ENCODE peak calls at places on chromosomes 13 and 19, in four cellular contexts. D is heart left ventricle, E is fibroblast of lung, C is AG10803. I is an unnamed sample.

GRCh38 chr19:16420781-16421386 is 50.9 kb downstream of the EPS15L1 start:
- DNase-seq in D (peak), E (no peak), C (no peak), I (no peak)

GRCh38 chr19:45676851-45677263 is 8.8 kb downstream of the GIPR start:
- DNase-seq in D (no peak), E (no peak), C (no peak), I (no peak)

GRCh38 chr19:49613374-49613773 is 22.4 kb downstream of the PRR12 start:
- DNase-seq in D (no peak), E (peak), C (no peak), I (no peak)

GRCh38 chr13:30453727-30454126 is 12.0 kb downstream of the HMGB1 start:
- DNase-seq in D (no peak), E (no peak), C (peak), I (peak)

GRCh38 chr13:59360108-59360507 is 803.6 kb downstream of the DIAPH3 start:
- DNase-seq in D (no peak), E (no peak), C (no peak), I (no peak)

GRCh38 chr13:113990321-113990837 is 16.5 kb upstream of the C13orf46 start:
- DNase-seq in D (no peak), E (no peak), C (no peak), I (no peak)

GRCh38 chr19:18754501-18754900 is 36.6 kb downstream of the COMP start:
- DNase-seq in D (no peak), E (no peak), C (no peak), I (no peak)

GRCh38 chr19:15123900-15124299 is 16.7 kb downstream of the SYDE1 start:
- DNase-seq in D (peak), E (no peak), C (peak), I (no peak)

GRCh38 chr19:6044056-6044805 is 66.1 kb downstream of the RFX2 start:
- DNase-seq in D (no peak), E (no peak), C (no peak), I (no peak)

GRCh38 chr19:53521373-53522202 is 16.4 kb upstream of the ZNF331 start:
- DNase-seq in D (no peak), E (no peak), C (no peak), I (no peak)

GRCh38 chr19:6837525-6837924 is 49.9 kb upstream of the ADGRE1 start:
- DNase-seq in D (no peak), E (no peak), C (no peak), I (no peak)

GRCh38 chr13:42569576-42570344 is 4.2 kb upstream of the TNFSF11 start:
- DNase-seq in D (no peak), E (no peak), C (no peak), I (no peak)

GRCh38 chr13:96984061-96984508 is 10.2 kb downstream of the OXGR1 start:
- DNase-seq in D (peak), E (no peak), C (no peak), I (peak)

GRCh38 chr19:49396738-49397505 is 8.9 kb downstream of the KASH5 start:
- DNase-seq in D (no peak), E (no peak), C (no peak), I (no peak)

GRCh38 chr19:38043649-38044144 is 136.7 kb downstream of the SIPA1L3 start:
- DNase-seq in D (no peak), E (no peak), C (no peak), I (no peak)

GRCh38 chr13:43698743-43699142 is 88.0 kb downstream of the ENOX1 start:
- DNase-seq in D (no peak), E (peak), C (peak), I (peak)

GRCh38 chr19:28504727-28505126 is 708.2 kb downstream of the UQCRFS1 start:
- DNase-seq in D (no peak), E (no peak), C (no peak), I (no peak)

GRCh38 chr13:87527036-87527435 is 144.1 kb upstream of the SLITRK5 start:
- DNase-seq in D (no peak), E (no peak), C (no peak), I (no peak)

GRCh38 chr13:47433461-47434005 is 536.7 kb upstream of the HTR2A start:
- DNase-seq in D (no peak), E (peak), C (no peak), I (peak)

GRCh38 chr19:17687141-17687856 is 855 bp downstream of the UNC13A start:
- DNase-seq in D (no peak), E (no peak), C (no peak), I (no peak)

GRCh38 chr13:91355099-91355825 is 7.8 kb downstream of the MIR17HG start:
- DNase-seq in D (no peak), E (no peak), C (no peak), I (no peak)

GRCh38 chr13:33825083-33825482 is 7.1 kb downstream of the RFC3 start:
- DNase-seq in D (no peak), E (no peak), C (no peak), I (no peak)

GRCh38 chr13:39941236-39941635 is 285.8 kb downstream of the COG6 start:
- DNase-seq in D (no peak), E (no peak), C (no peak), I (no peak)

GRCh38 chr19:38564981-38565685 is 52.6 kb downstream of the MAP4K1 start:
- DNase-seq in D (no peak), E (no peak), C (no peak), I (no peak)

GRCh38 chr19:33905937-33906577 is 109.4 kb downstream of the KCTD15 start:
- DNase-seq in D (peak), E (no peak), C (peak), I (peak)

GRCh38 chr13:101475536-101475935 is 23.1 kb downstream of the ITGBL1 start:
- DNase-seq in D (no peak), E (no peak), C (no peak), I (no peak)
- TF ChIP-seq CTCF in D (no peak), E (no peak), C (no peak), I (peak)

GRCh38 chr19:41887711-41888382 is 4.9 kb downstream of the ARHGEF1 start:
- DNase-seq in D (no peak), E (no peak), C (no peak), I (peak)
- TF ChIP-seq CTCF in D (no peak), E (no peak), C (no peak), I (no peak)

GRCh38 chr13:112968910-112969691 is at the start of gene MCF2L:
- DNase-seq in D (peak), E (peak), C (peak), I (peak)
- TF ChIP-seq CTCF in D (no peak), E (no peak), C (peak), I (peak)

GRCh38 chr13:31798189-31798588 is 58.9 kb downstream of the RXFP2 start:
- DNase-seq in D (no peak), E (no peak), C (no peak), I (no peak)

GRCh38 chr13:31793246-31793645 is 53.9 kb downstream of the RXFP2 start:
- DNase-seq in D (no peak), E (peak), C (peak), I (no peak)

GRCh38 chr13:31794452-31794851 is 55.1 kb downstream of the RXFP2 start:
- DNase-seq in D (no peak), E (no peak), C (peak), I (no peak)

GRCh38 chr13:31801088-31801487 is 61.8 kb downstream of the RXFP2 start:
- DNase-seq in D (no peak), E (no peak), C (no peak), I (no peak)

DNA sequence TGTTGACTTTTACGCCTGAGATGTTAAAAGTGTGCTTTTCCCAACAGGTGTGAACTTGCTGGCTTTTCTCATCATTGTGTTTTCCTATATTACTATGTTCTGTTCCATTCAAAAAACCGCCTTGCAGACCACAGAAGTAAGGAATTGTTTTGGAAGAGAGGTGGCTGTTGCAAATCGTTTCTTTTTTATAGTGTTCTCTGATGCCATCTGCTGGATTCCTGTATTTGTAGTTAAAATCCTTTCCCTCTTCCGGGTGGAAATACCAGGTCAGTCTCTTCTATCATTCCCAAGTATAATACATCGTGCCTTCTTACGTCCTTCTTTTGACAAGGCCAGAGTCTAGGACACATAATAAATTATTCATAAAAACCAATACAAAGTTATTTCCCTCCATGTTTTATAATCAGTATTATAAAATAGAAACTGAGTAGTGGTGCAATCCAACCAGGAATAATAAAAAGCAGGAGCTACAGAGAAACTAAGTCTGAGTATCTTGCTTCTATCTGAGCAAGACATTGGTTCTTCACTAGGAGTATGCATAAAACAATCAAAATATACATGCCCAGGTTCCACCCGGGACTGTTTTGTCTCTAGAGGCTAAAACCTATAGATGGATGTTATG is 57.9 kb downstream of the RXFP2 start:
- DNase-seq in D (no peak), E (peak), C (peak), I (peak)
- TF ChIP-seq CTCF in D (peak), E (peak), C (peak), I (peak)

GRCh38 chr19:55089279-55089944 is 13.7 kb downstream of the EPS8L1 start:
- DNase-seq in D (no peak), E (no peak), C (no peak), I (no peak)
- TF ChIP-seq CTCF in D (no peak), E (no peak), C (no peak), I (no peak)

GRCh38 chr19:1000095-1000494 is at the start of gene GRIN3B:
- DNase-seq in D (peak), E (peak), C (peak), I (peak)
- TF ChIP-seq CTCF in D (peak), E (peak), C (peak), I (peak)

GRCh38 chr13:37918116-37919100 is 48.8 kb upstream of the TRPC4 start:
- DNase-seq in D (no peak), E (no peak), C (no peak), I (no peak)
- TF ChIP-seq CTCF in D (no peak), E (no peak), C (no peak), I (no peak)

GRCh38 chr13:51044023-51044665 is 66.9 kb downstream of the C13orf42 start:
- DNase-seq in D (no peak), E (no peak), C (no peak), I (no peak)
- TF ChIP-seq CTCF in D (no peak), E (no peak), C (no peak), I (no peak)

GRCh38 chr13:46347277-46347676 is 39.8 kb downstream of the RUBCNL start:
- DNase-seq in D (no peak), E (no peak), C (no peak), I (no peak)

GRCh38 chr13:46348976-46349375 is 38.1 kb downstream of the RUBCNL start:
- DNase-seq in D (no peak), E (peak), C (peak), I (no peak)

GRCh38 chr13:46345866-46346265 is 41.2 kb downstream of the RUBCNL start:
- DNase-seq in D (no peak), E (no peak), C (peak), I (no peak)

GRCh38 chr13:46352810-46353209 is 34.2 kb downstream of the RUBCNL start:
- DNase-seq in D (no peak), E (no peak), C (no peak), I (no peak)

GRCh38 chr13:46350003-46350402 is 37.0 kb downstream of the RUBCNL start:
- DNase-seq in D (no peak), E (no peak), C (no peak), I (no peak)
- TF ChIP-seq CTCF in D (no peak), E (no peak), C (no peak), I (no peak)

GRCh38 chr13:98791611-98792010 is 39.1 kb upstream of the SLC15A1 start:
- DNase-seq in D (no peak), E (no peak), C (no peak), I (no peak)

GRCh38 chr13:98794498-98794897 is 42.0 kb upstream of the SLC15A1 start:
- DNase-seq in D (no peak), E (no peak), C (no peak), I (no peak)

GRCh38 chr13:98795220-98795619 is 42.7 kb upstream of the SLC15A1 start:
- DNase-seq in D (no peak), E (no peak), C (no peak), I (no peak)

GRCh38 chr13:98792321-98792720 is 39.8 kb upstream of the SLC15A1 start:
- DNase-seq in D (no peak), E (no peak), C (no peak), I (no peak)

DNA sequence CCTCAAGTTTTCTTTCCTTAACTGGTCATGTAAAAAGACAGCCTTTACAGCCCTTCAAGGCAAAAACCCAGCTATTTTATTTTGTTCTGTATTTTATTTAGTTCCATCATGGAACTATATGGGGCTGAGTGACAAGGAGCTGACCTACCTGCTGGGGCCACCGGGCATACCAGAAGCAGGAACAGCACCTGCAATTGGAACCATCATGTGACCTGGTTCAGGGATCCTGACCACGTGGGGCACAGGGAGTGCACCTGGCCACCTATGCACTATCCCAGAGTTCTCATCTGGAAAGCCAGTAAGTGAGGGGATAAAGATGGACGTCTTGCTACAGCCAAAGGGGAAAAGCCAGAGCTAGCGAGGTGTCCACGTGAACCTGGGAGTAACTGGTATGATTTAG is 40.3 kb upstream of the SLC15A1 start:
- DNase-seq in D (no peak), E (no peak), C (no peak), I (no peak)
- TF ChIP-seq CTCF in D (no peak), E (no peak), C (no peak), I (no peak)

I was measured in choroid plexus epithelial cell.